ENCODE peak calls at places on chromosome 20, in eight cellular contexts. C is esophagus muscularis mucosa, Y is right lobe of liver, W is ovary, D is suprapubic skin, F is body of pancreas, L is lower leg skin, K is sigmoid colon. I is an unnamed sample.

GRCh38 chr20:1224205-1224604 is 1.6 kb upstream of the RAD21L1 start:
- DNase-seq in C (no peak), Y (no peak), W (no peak), D (no peak), F (no peak), L (no peak), K (no peak), I (no peak)

GRCh38 chr20:40506567-40506966 is 182.5 kb downstream of the MAFB start:
- DNase-seq in C (peak), Y (peak), W (peak), D (peak), F (peak), L (peak), K (peak), I (peak)

GRCh38 chr20:57501461-57502330 is 23.2 kb downstream of the CTCFL start:
- DNase-seq in C (no peak), Y (no peak), W (no peak), D (no peak), F (no peak), L (peak), K (no peak), I (no peak)

GRCh38 chr20:59985864-59986263 is 27.6 kb downstream of the CDH26 start:
- DNase-seq in C (peak), Y (no peak), W (no peak), D (no peak), F (no peak), L (no peak), K (no peak), I (no peak)

GRCh38 chr20:60294627-60295026 is 336.4 kb downstream of the CDH26 start:
- DNase-seq in C (no peak), Y (no peak), W (no peak), D (no peak), F (no peak), L (peak), K (no peak), I (no peak)

GRCh38 chr20:1386323-1386722 is 6.5 kb downstream of the FKBP1A start:
- DNase-seq in C (no peak), Y (no peak), W (no peak), D (no peak), F (no peak), L (peak), K (no peak), I (no peak)

GRCh38 chr20:57260959-57261357 is 5.5 kb downstream of the BMP7 start:
- DNase-seq in C (no peak), Y (no peak), W (no peak), D (no peak), F (no peak), L (no peak), K (no peak), I (no peak)

GRCh38 chr20:23622839-23623343 is 14.9 kb downstream of the CST3 start:
- DNase-seq in C (peak), Y (no peak), W (peak), D (peak), F (no peak), L (peak), K (peak), I (no peak)

GRCh38 chr20:21529863-21530262 is 16.0 kb upstream of the NKX2-2 start:
- DNase-seq in C (no peak), Y (no peak), W (no peak), D (no peak), F (no peak), L (no peak), K (no peak), I (no peak)

GRCh38 chr20:53282217-53282955 is 310.2 kb downstream of the TSHZ2 start:
- DNase-seq in C (no peak), Y (no peak), W (no peak), D (no peak), F (no peak), L (no peak), K (no peak), I (no peak)

GRCh38 chr20:18401305-18401704 is 65.5 kb downstream of the DZANK1 start:
- DNase-seq in C (no peak), Y (no peak), W (no peak), D (no peak), F (no peak), L (no peak), K (no peak), I (no peak)

GRCh38 chr20:62475819-62476073 is at the start of gene GATA5:
- DNase-seq in C (no peak), Y (no peak), W (no peak), D (no peak), F (no peak), L (no peak), K (no peak), I (no peak)

GRCh38 chr20:41329435-41330342 is 10.9 kb upstream of the LPIN3 start:
- DNase-seq in C (no peak), Y (peak), W (peak), D (peak), F (no peak), L (peak), K (peak), I (peak)

GRCh38 chr20:62487-62886 is 25.0 kb upstream of the DEFB125 start:
- DNase-seq in C (no peak), Y (no peak), W (no peak), D (no peak), F (no peak), L (no peak), K (no peak), I (no peak)

GRCh38 chr20:3800878-3801260 is 4.8 kb downstream of the CDC25B start:
- DNase-seq in C (no peak), Y (no peak), W (no peak), D (no peak), F (no peak), L (no peak), K (no peak), I (peak)

GRCh38 chr20:1835126-1835525 is 60.1 kb upstream of the SIRPA start:
- DNase-seq in C (no peak), Y (no peak), W (no peak), D (no peak), F (no peak), L (no peak), K (no peak), I (no peak)

GRCh38 chr20:20814685-20815084 is 102.2 kb upstream of the RALGAPA2 start:
- DNase-seq in C (no peak), Y (no peak), W (no peak), D (no peak), F (no peak), L (no peak), K (no peak), I (no peak)

GRCh38 chr20:20712004-20712473 is 405 bp downstream of the RALGAPA2 start:
- DNase-seq in C (no peak), Y (peak), W (no peak), D (peak), F (peak), L (peak), K (no peak), I (no peak)

GRCh38 chr20:35954907-35955251 is 577 bp upstream of the SCAND1 start:
- DNase-seq in C (no peak), Y (no peak), W (no peak), D (no peak), F (no peak), L (no peak), K (no peak), I (no peak)

GRCh38 chr20:40319056-40319455 is 370.0 kb downstream of the MAFB start:
- DNase-seq in C (peak), Y (no peak), W (no peak), D (no peak), F (no peak), L (no peak), K (no peak), I (no peak)

GRCh38 chr20:6708010-6708409 is 59.5 kb upstream of the BMP2 start:
- DNase-seq in C (no peak), Y (peak), W (peak), D (no peak), F (peak), L (no peak), K (peak), I (no peak)

DNA sequence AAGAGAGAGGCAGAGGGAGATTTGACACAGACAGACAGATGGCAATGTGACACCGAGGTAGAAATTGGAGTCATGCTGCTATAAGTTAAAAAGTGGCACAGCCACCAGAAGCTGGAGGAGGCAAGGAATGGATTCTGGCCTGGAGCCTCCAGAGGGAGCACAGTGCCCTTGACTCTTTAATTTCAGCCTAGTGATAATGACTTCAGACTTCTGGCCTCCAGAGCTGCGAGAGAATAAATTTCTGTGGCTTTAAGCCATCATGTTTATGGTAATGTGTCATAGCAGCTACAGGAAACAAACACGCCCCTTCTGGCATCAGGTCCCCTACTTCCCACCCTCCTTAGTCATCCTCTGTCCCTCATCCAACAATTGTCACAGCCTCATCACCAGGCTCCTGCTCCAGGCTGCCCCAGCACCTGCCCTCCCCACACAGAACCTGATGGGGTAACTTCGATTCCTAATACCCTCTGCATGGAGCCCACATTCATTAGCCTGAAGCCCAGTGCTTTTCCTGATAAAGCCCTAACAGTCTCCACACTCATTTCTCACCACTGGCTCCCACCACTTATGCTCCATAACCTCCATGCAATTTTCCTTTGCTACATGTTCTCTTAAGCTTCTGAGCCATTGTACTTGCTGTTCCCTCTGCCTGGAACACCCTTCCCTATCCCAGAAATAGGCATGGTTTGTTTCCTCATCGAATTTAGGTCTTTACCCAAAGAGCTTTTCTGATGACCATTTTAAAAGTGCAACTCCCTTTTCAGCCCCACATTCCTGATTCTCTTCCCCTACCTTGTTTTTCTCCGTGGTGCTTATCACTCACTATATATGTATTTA is 69.7 kb upstream of the TOX2 start:
- DNase-seq in C (no peak), Y (no peak), W (no peak), D (no peak), F (no peak), L (peak), K (peak), I (no peak)
- TF ChIP-seq CTCF in C (peak), Y (no peak), W (no peak), D (no peak), F (no peak), L (no peak), K (no peak), I (no peak)

DNA sequence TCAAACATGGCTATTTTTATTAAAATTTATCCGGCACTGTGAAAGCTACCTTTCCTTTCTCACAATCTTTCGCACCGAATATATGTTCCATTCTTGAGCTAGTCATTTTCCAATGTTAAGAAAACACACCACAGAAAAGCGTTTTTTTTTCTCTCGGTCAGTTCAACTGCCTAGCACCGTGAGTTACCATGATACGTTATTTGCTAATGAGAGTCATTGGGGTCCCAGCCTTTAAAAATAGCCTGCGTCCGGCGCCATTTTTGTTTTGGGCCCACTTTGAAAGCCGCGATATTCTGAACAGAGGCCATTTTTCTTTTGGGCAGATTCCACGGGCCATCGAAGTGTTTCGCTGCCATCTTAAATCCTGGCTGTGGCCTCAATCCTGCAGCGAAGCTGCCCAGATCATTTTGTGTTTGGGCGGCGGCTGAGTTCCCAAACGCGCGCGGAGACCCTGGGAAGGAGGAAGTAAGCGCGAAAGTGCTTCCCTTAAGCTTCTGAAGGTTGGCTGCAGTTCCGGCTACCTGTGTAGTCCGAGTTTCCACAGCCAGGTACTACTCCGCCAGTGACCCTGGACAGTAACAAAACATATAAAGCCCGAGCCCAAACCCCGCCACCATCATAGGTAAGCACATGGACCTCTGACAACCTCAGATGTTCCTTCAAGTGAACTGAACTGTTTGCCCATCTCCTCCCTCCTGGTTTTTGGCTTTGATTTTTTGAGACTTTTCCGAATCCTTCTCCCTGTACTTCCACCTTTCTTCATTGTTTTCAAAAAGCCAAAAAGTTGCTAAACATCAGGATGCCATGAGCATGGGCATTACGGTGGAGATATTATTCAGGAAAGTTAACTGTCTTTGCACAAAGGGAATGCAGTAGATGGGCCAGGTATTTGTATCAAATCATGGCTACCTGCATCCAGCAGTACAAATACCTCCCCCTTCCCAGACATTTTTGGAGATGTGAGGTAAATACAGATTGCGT is at the start of gene SLX4IP:
- DNase-seq in C (peak), Y (peak), W (peak), D (peak), F (peak), L (peak), K (peak), I (peak)
- TF ChIP-seq POLR2A in C (no peak), Y (peak), W (no peak), D (no peak), F (peak), L (no peak), K (no peak), I (no peak)

GRCh38 chr20:44271915-44272663 is 25.0 kb downstream of the GDAP1L1 start:
- DNase-seq in C (no peak), Y (no peak), W (no peak), D (no peak), F (no peak), L (no peak), K (no peak), I (no peak)
- TF ChIP-seq CTCF in C (no peak), Y (no peak), W (no peak), D (no peak), F (no peak), L (no peak), K (no peak), I (no peak)

GRCh38 chr20:32357869-32358631 is at the start of gene ASXL1:
- DNase-seq in C (peak), Y (peak), W (peak), D (peak), F (peak), L (peak), K (peak), I (peak)
- TF ChIP-seq POLR2A in C (no peak), Y (peak), W (peak), D (peak), F (peak), L (no peak), K (peak), I (no peak)

GRCh38 chr20:50226093-50226974 is 35.7 kb downstream of the CEBPB start:
- DNase-seq in C (no peak), Y (peak), W (peak), D (peak), F (no peak), L (peak), K (peak), I (no peak)

GRCh38 chr20:50224052-50224451 is 33.4 kb downstream of the CEBPB start:
- DNase-seq in C (no peak), Y (peak), W (no peak), D (no peak), F (no peak), L (no peak), K (no peak), I (no peak)

GRCh38 chr20:50223321-50223995 is 32.8 kb downstream of the CEBPB start:
- DNase-seq in C (no peak), Y (peak), W (no peak), D (no peak), F (no peak), L (no peak), K (no peak), I (no peak)

GRCh38 chr20:50222568-50223320 is 32.1 kb downstream of the CEBPB start:
- DNase-seq in C (no peak), Y (peak), W (no peak), D (no peak), F (no peak), L (no peak), K (no peak), I (no peak)

GRCh38 chr20:50224553-50225255 is 34.1 kb downstream of the CEBPB start:
- DNase-seq in C (peak), Y (peak), W (peak), D (peak), F (peak), L (peak), K (peak), I (no peak)
- TF ChIP-seq CTCF in C (peak), Y (no peak), W (peak), D (peak), F (no peak), L (no peak), K (no peak), I (no peak)

DNA sequence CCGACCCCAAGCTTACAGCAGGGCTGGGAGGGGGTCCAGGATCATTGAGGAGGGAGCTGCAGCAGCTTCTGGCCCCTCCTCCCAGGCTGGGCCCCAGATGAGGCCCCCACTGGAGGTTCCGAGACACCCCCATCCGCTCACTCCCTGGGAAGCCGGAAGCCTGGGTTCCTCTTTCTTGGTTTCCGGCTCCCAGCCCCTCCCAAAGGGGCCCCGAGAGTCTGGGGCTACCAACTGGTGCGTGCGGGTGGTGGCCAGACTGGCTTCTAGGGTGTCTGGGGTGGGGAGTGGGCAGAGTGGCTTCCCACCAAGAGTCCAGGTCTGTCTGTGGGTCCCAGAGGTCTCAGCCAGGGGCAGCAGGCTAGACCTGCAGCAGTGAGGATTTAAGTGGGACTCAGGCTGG is 2.2 kb downstream of the RGS19 start:
- DNase-seq in C (no peak), Y (no peak), W (no peak), D (no peak), F (no peak), L (no peak), K (no peak), I (peak)
- TF ChIP-seq POLR2A in C (no peak), Y (no peak), W (no peak), D (no peak), F (no peak), L (no peak), K (no peak), I (no peak)

GRCh38 chr20:44208770-44209169 is 1.8 kb downstream of the OSER1 start:
- DNase-seq in C (no peak), Y (no peak), W (no peak), D (no peak), F (no peak), L (no peak), K (no peak), I (no peak)
- TF ChIP-seq CTCF in C (no peak), Y (no peak), W (peak), D (no peak), F (no peak), L (no peak), K (no peak), I (no peak)

GRCh38 chr20:58982406-58983114 is 1.5 kb downstream of the NELFCD start:
- DNase-seq in C (no peak), Y (no peak), W (no peak), D (no peak), F (no peak), L (peak), K (peak), I (no peak)
- TF ChIP-seq POLR2A in C (no peak), Y (no peak), W (no peak), D (no peak), F (no peak), L (no peak), K (no peak), I (no peak)

GRCh38 chr20:34538671-34539123 is 19.8 kb upstream of the MAP1LC3A start:
- DNase-seq in C (no peak), Y (peak), W (peak), D (no peak), F (peak), L (no peak), K (peak), I (peak)
- TF ChIP-seq CTCF in C (peak), Y (peak), W (peak), D (peak), F (peak), L (no peak), K (peak), I (peak)